ENCODE peak calls at places on chromosome 18, in four cellular contexts. Z is fibroblast of the aortic adventitia, K is ovary, T is neural progenitor cell. Y is an unnamed sample.
A peak's percentile ranks its signal among the peaks of the same experiment; 100 is the strongest.

GRCh38 chr18:37565985-37566478 is 434 bp upstream of the CELF4 start:
- DNase-seq in Z (peak; percentile 31), T (peak; percentile 86), K (no peak), Y (no peak)

GRCh38 chr18:26548144-26549102 is at the start of gene KCTD1:
- DNase-seq in K (peak; percentile 79), Z (peak; percentile 87), T (peak; percentile 93), Y (peak; percentile 84)

GRCh38 chr18:27608742-27609141 is 423.6 kb upstream of the CHST9 start:
- DNase-seq in K (no peak), T (no peak), Z (no peak), Y (no peak)

GRCh38 chr18:7684966-7685365 is 117.8 kb downstream of the PTPRM start:
- DNase-seq in T (no peak), K (no peak), Z (no peak), Y (no peak)

GRCh38 chr18:75247601-75248421 is 37.2 kb downstream of the TSHZ1 start:
- DNase-seq in Z (peak; percentile 79), K (no peak), T (no peak), Y (peak; percentile 82)

GRCh38 chr18:28087173-28087563 is 89.8 kb downstream of the CDH2 start:
- DNase-seq in K (no peak), Z (peak; percentile 53), T (no peak), Y (no peak)

GRCh38 chr18:37309059-37309458 is 256.5 kb downstream of the CELF4 start:
- DNase-seq in T (no peak), Z (no peak), K (no peak), Y (peak; percentile 4)

GRCh38 chr18:61591200-61591719 is 258.0 kb downstream of the CDH20 start:
- DNase-seq in K (no peak), Z (peak; percentile 35), T (no peak), Y (no peak)

GRCh38 chr18:50286391-50287027 is 983 bp downstream of the CXXC1 start:
- DNase-seq in K (no peak), T (peak; percentile 58), Z (no peak), Y (peak; percentile 24)

GRCh38 chr18:35682282-35682867 is 100.8 kb downstream of the GALNT1 start:
- DNase-seq in K (no peak), T (no peak), Z (peak; percentile 9), Y (no peak)

GRCh38 chr18:79601234-79601633 is 78.4 kb upstream of the CTDP1 start:
- DNase-seq in K (no peak), Z (no peak), T (no peak), Y (no peak)

GRCh38 chr18:8561123-8561905 is 47.9 kb upstream of the RAB12 start:
- DNase-seq in T (no peak), K (no peak), Z (no peak), Y (no peak)

GRCh38 chr18:23540867-23541266 is 37.6 kb downstream of the RMC1 start:
- DNase-seq in T (no peak), Z (no peak), K (no peak), Y (peak; percentile 96)

GRCh38 chr18:26386002-26386401 is 159.8 kb downstream of the TAF4B start:
- DNase-seq in T (no peak), Z (peak; percentile 87), K (no peak), Y (peak; percentile 57)

GRCh38 chr18:69308620-69309019 is 92.1 kb upstream of the DOK6 start:
- DNase-seq in K (no peak), T (no peak), Z (no peak), Y (no peak)

GRCh38 chr18:75211721-75212625 is 1.4 kb downstream of the TSHZ1 start:
- DNase-seq in T (peak; percentile 48), K (peak; percentile 45), Z (peak; percentile 33), Y (peak; percentile 62)

GRCh38 chr18:11392292-11392691 is 217.1 kb upstream of the SLC35G4 start:
- DNase-seq in Z (no peak), T (peak; percentile 61), K (no peak), Y (no peak)

GRCh38 chr18:78610179-78610578 is 369.4 kb upstream of the SALL3 start:
- DNase-seq in K (no peak), T (no peak), Z (no peak), Y (no peak)

GRCh38 chr18:26710460-26711096 is 154.9 kb downstream of the AQP4 start:
- DNase-seq in Z (no peak), K (no peak), T (no peak), Y (no peak)

GRCh38 chr18:64800151-64800550 is 651.3 kb upstream of the LINC00305 start:
- DNase-seq in K (no peak), Z (no peak), T (no peak), Y (no peak)

DNA sequence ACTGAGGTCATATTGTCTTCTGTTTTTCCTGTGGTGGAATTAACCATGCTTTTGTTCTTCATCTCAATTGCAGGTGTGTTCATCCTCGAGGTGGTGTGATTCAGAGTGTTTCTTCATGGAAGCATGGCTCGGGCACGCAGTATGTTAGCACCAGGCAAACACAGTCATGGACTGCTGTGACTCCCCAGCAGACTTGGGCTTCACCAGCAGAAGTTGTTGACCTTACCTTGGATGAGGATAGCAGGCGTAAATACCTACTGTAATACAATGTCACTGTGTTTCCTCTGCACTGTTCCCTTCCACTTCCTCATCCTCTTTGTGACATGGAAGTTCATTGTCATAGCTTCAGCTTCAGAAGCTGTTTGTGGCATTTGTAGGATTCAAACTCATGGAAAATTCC is 158.7 kb downstream of the HAUS1 start:
- DNase-seq in T (no peak), K (no peak), Z (no peak), Y (no peak)
- H3K4me3 ChIP-seq in T (no peak overlapping the region), K (no peak overlapping the region), Z (no peak overlapping the region), Y (no peak overlapping the region)

GRCh38 chr18:49206717-49207116 is 253.7 kb downstream of the DYM start:
- DNase-seq in T (no peak), K (no peak), Z (peak; percentile 45), Y (no peak)
- TF ChIP-seq CTCF in T (no peak), K (no peak), Z (peak; percentile 27), Y (peak; percentile 11)

DNA sequence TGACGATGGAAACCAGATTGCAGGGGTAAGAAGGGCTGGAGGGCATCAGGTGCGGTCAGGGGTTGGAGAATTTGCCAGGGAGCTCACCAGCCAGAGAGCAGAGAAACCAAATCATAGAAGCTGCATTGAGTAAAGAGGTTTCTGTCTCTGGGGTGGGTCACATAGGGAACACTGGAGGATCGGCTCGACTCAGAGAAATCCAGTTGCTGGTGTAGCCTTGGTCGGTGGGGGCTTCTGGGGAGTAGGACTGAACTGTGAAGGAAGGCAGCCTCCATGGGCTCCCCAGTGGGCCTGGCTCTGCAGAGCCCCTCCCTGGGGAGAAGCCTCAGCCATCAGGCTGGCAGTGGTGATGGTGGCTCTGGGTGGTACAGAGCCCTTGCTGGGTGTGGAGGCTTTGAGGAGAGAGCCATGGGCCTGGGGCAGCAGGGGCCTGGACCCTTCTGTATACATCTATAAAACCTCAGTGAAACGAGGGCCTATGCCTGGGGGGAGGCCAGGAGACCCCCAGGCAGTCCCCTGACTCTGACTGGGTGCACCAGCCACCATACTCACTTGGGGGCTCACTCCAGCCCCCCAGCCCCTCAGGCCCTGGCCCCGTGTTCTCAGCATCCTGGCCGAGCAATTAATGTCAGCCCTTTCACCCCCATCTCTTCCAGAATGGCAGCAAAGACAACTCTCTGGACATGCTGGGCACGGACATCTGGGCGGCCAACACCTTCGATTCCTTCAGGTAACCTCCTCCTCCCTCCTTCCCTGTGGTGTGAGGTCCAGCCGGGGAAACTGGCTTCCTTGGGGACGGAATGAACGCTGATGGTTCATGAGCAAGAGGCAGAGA is 124.5 kb downstream of the CTIF start:
- DNase-seq in Z (no peak), T (no peak), K (peak; percentile 13), Y (no peak)
- H3K4me3 ChIP-seq in Z (no peak overlapping the region), T (no peak overlapping the region), K (no peak overlapping the region), Y (no peak overlapping the region)

GRCh38 chr18:72634500-72634899 is 90.4 kb upstream of the CBLN2 start:
- DNase-seq in T (no peak), Z (no peak), K (no peak), Y (no peak)
- TF ChIP-seq CTCF in T (no peak), Z (no peak), K (no peak), Y (no peak)

GRCh38 chr18:13823707-13824395 is at the start of gene MC5R:
- DNase-seq in K (peak; percentile 36), T (peak; percentile 88), Z (peak; percentile 27), Y (peak; percentile 19)
- H3K4me3 ChIP-seq in K (peak within 1 kb of the TSS; percentile 26), T (peak within 1 kb of the TSS; percentile 45), Z (peak within 1 kb of the TSS; percentile 53), Y (peak within 1 kb of the TSS; percentile 40)